ENCODE peak calls at places on chromosome 15, in seven cellular contexts. R is CD4-positive, CD25-positive, alpha-beta regulatory T cell; P is stomach; W is CD8-positive, alpha-beta T cell; E is IMR-90; B is A549; S is substantia nigra. H is an unnamed sample.

GRCh38 chr15:38030609-38031008 is 96.2 kb downstream of the TMCO5A start:
- DNase-seq in R (no peak), E (no peak), P (no peak), W (no peak), B (no peak), S (no peak), H (no peak)

GRCh38 chr15:60390931-60391501 is 6.8 kb downstream of the ANXA2 start:
- DNase-seq in E (peak; percentile 83), S (no peak), B (peak; percentile 82), R (no peak), W (no peak), P (peak; percentile 42), H (no peak)

GRCh38 chr15:79673416-79674123 is 223.2 kb downstream of the MTHFS start:
- DNase-seq in S (no peak), E (peak; percentile 58), P (no peak), R (no peak), B (peak; percentile 36), W (no peak), H (no peak)

GRCh38 chr15:48730506-48730905 is 80.4 kb downstream of the CEP152 start:
- DNase-seq in R (no peak), P (no peak), S (no peak), B (no peak), E (no peak), W (no peak), H (no peak)

GRCh38 chr15:67504061-67504460 is 16.9 kb upstream of the C15orf61 start:
- DNase-seq in W (no peak), P (no peak), R (no peak), E (peak; percentile 25), B (no peak), S (no peak), H (no peak)

GRCh38 chr15:74156678-74157411 is 16.7 kb upstream of the ISLR start:
- DNase-seq in R (no peak), B (no peak), W (no peak), S (no peak), P (no peak), E (no peak), H (no peak)

GRCh38 chr15:58923284-58923683 is 10.2 kb downstream of the SLTM start:
- DNase-seq in W (no peak), P (no peak), E (no peak), B (no peak), R (no peak), S (no peak), H (no peak)

GRCh38 chr15:89963301-89964288 is 37.5 kb upstream of the ZNF710 start:
- DNase-seq in P (peak; percentile 27), E (no peak), B (no peak), S (no peak), W (no peak), R (no peak), H (no peak)

GRCh38 chr15:49199666-49200065 is 29.6 kb downstream of the GALK2 start:
- DNase-seq in W (no peak), S (no peak), R (no peak), P (no peak), E (peak; percentile 63), B (no peak), H (no peak)

GRCh38 chr15:70856177-70856883 is 2.4 kb upstream of the LARP6 start:
- DNase-seq in B (no peak), E (peak; percentile 56), R (no peak), W (no peak), P (no peak), S (no peak), H (no peak)

GRCh38 chr15:31360158-31360561 is 33.5 kb downstream of the KLF13 start:
- DNase-seq in W (no peak), E (no peak), R (no peak), S (no peak), B (no peak), P (no peak), H (no peak)

GRCh38 chr15:95684693-95685115 is 645.8 kb upstream of the NR2F2 start:
- DNase-seq in W (no peak), P (no peak), E (peak; percentile 93), R (no peak), S (no peak), B (peak; percentile 72), H (no peak)

GRCh38 chr15:59401810-59402569 is 29.3 kb upstream of the MYO1E start:
- DNase-seq in S (no peak), R (no peak), W (no peak), B (no peak), E (no peak), P (no peak), H (no peak)

GRCh38 chr15:70275461-70276138 is 177.9 kb upstream of the TLE3 start:
- DNase-seq in R (no peak), W (no peak), P (no peak), S (no peak), E (no peak), B (no peak), H (no peak)

GRCh38 chr15:35491173-35491572 is 54.8 kb downstream of the DPH6 start:
- DNase-seq in P (no peak), W (no peak), B (no peak), S (no peak), E (no peak), R (no peak), H (no peak)

GRCh38 chr15:35495075-35495474 is 50.9 kb downstream of the DPH6 start:
- DNase-seq in B (no peak), R (no peak), W (no peak), E (no peak), P (no peak), S (no peak), H (no peak)

GRCh38 chr15:35487417-35487816 is 58.5 kb downstream of the DPH6 start:
- DNase-seq in P (no peak), S (no peak), R (no peak), W (no peak), E (no peak), B (no peak), H (no peak)

GRCh38 chr15:35496585-35496984 is 49.4 kb downstream of the DPH6 start:
- DNase-seq in W (no peak), P (no peak), R (no peak), S (no peak), B (no peak), E (no peak), H (no peak)

GRCh38 chr15:35491999-35492398 is 54.0 kb downstream of the DPH6 start:
- DNase-seq in R (no peak), E (no peak), W (no peak), B (no peak), S (no peak), P (no peak), H (no peak)
- H3K27ac ChIP-seq in R (no peak overlapping the region), E (no peak overlapping the region), W (no peak overlapping the region), B (no peak overlapping the region), S (no peak overlapping the region), P (no peak overlapping the region), H (no peak overlapping the region)

DNA sequence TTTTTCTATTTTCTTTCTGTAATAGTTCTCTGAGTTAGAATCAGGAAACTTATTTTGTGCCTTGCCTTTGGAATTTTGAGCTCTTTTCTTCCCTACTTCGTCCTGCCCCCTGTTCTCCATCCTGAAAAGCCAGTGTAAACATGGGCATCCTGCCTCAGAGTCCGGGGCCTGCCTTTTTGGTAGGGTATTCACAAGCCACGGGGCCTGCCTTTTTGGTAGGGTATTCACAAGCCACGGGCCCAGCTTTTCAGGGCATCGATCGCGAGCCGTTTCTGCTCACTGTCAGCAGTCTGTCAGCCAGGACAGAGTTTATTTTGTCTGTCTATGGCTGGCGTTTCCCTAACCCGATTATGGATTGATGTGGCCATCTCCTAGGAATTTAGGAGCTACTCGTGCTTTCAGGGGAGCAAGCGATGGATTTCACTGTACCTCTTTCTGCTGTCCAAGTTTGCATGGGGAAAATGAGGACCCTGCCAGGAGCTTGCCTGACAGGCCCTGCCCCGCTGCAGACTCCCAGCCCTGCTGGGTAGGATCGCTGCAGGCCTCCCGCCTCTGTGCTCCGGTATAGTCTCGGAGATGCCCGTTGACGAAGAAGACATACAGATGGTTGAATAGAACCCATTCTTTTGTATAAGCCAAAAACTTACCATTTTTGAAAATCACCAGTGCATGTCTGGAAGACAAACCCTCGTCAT is 12.8 kb downstream of the SYNM start:
- DNase-seq in S (no peak), B (no peak), W (no peak), E (no peak), P (no peak), R (no peak), H (no peak)
- H3K27ac ChIP-seq in S (no peak overlapping the region), B (no peak overlapping the region), W (no peak overlapping the region), E (no peak overlapping the region), P (peak overlapping the region; percentile 96), R (no peak overlapping the region), H (peak overlapping the region; percentile 81)

GRCh38 chr15:41827290-41827879 is 507 bp upstream of the JMJD7 start:
- DNase-seq in W (peak; percentile 49), S (no peak), R (peak; percentile 52), B (no peak), E (no peak), P (peak; percentile 34), H (no peak)

GRCh38 chr15:41827880-41828746 is at the start of gene JMJD7:
- DNase-seq in E (peak; percentile 81), B (peak; percentile 78), R (peak; percentile 93), S (peak; percentile 84), W (peak; percentile 94), P (peak; percentile 95), H (peak; percentile 96)

GRCh38 chr15:41829959-41830646 is 2.2 kb downstream of the JMJD7 start:
- DNase-seq in S (no peak), B (no peak), W (no peak), E (no peak), R (no peak), P (peak; percentile 48), H (no peak)

GRCh38 chr15:41825572-41826535 is 2.0 kb upstream of the JMJD7 start:
- DNase-seq in S (no peak), E (no peak), W (peak; percentile 11), P (no peak), B (no peak), R (no peak), H (no peak)

GRCh38 chr15:41828747-41829270 is 917 bp downstream of the JMJD7 start:
- DNase-seq in S (no peak), R (no peak), E (peak; percentile 32), P (no peak), B (no peak), W (no peak), H (no peak)
- H3K27ac ChIP-seq in S (no peak overlapping the region), R (peak overlapping the region; percentile 74), E (no peak overlapping the region), P (peak overlapping the region; percentile 92), B (peak overlapping the region; percentile 70), W (peak overlapping the region; percentile 87), H (peak overlapping the region; percentile 92)

GRCh38 chr15:33964665-33965040 is 3.6 kb upstream of the CHRM5 start:
- DNase-seq in S (no peak), E (peak; percentile 12), P (no peak), B (no peak), W (no peak), R (no peak), H (no peak)

GRCh38 chr15:33963831-33964664 is 4.2 kb upstream of the CHRM5 start:
- DNase-seq in B (peak; percentile 49), R (no peak), W (no peak), S (no peak), E (peak; percentile 37), P (no peak), H (no peak)

GRCh38 chr15:33971811-33972210 is 3.5 kb downstream of the CHRM5 start:
- DNase-seq in B (no peak), W (no peak), S (no peak), R (no peak), P (no peak), E (no peak), H (no peak)

GRCh38 chr15:33968224-33968623 is at the start of gene CHRM5:
- DNase-seq in E (no peak), P (no peak), S (no peak), B (no peak), W (no peak), R (no peak), H (no peak)
- H3K27ac ChIP-seq in E (no peak within 1 kb of the TSS), P (no peak within 1 kb of the TSS), S (peak within 1 kb of the TSS; percentile 78), B (no peak within 1 kb of the TSS), W (no peak within 1 kb of the TSS), R (no peak within 1 kb of the TSS), H (no peak within 1 kb of the TSS)

GRCh38 chr15:82184355-82184754 is 78.2 kb downstream of the EFL1 start:
- DNase-seq in B (no peak), S (no peak), W (no peak), E (no peak), P (no peak), R (no peak), H (no peak)
- H3K27ac ChIP-seq in B (no peak overlapping the region), S (peak overlapping the region; percentile 29), W (no peak overlapping the region), E (no peak overlapping the region), P (no peak overlapping the region), R (no peak overlapping the region), H (peak overlapping the region; percentile 54)